ENCODE peak calls at places on chromosomes 3 and 15, in four cellular contexts. V, D, R and Q are unnamed samples.

GRCh38 chr3:194976049-194976451 is 290.4 kb downstream of the FAM43A start:
- DNase-seq in V (no peak), D (no peak), R (no peak), Q (no peak)

GRCh38 chr3:59046839-59047238 is 3.0 kb downstream of the CFAP20DC start:
- DNase-seq in R (no peak), V (no peak), D (no peak), Q (no peak)

GRCh38 chr15:65829150-65829764 is 37.2 kb upstream of the DENND4A start:
- DNase-seq in R (no peak), V (peak; percentile 40), D (no peak), Q (peak; percentile 38)

GRCh38 chr15:70339551-70340517 is 242.1 kb upstream of the TLE3 start:
- DNase-seq in R (no peak), V (no peak), D (no peak), Q (no peak)

GRCh38 chr3:85670626-85671025 is 711.8 kb downstream of the CADM2 start:
- DNase-seq in R (no peak), D (no peak), V (no peak), Q (no peak)

GRCh38 chr3:59754456-59754855 is 704.6 kb upstream of the CFAP20DC start:
- DNase-seq in R (no peak), D (no peak), V (no peak), Q (no peak)

GRCh38 chr3:5136619-5137429 is 14.7 kb downstream of the ARL8B start:
- DNase-seq in V (peak; percentile 52), D (no peak), R (no peak), Q (no peak)

GRCh38 chr15:96340611-96341464 is 10.3 kb downstream of the NR2F2 start:
- DNase-seq in R (no peak), D (no peak), V (no peak), Q (no peak)

GRCh38 chr15:58298883-58299282 is 132.9 kb upstream of the LIPC start:
- DNase-seq in R (no peak), D (no peak), V (no peak), Q (no peak)

GRCh38 chr15:90871716-90872480 is 3.5 kb downstream of the FURIN start:
- DNase-seq in V (peak; percentile 48), R (no peak), D (no peak), Q (no peak)

GRCh38 chr3:149384911-149385321 is 7.5 kb upstream of the TM4SF1 start:
- DNase-seq in R (no peak), V (no peak), D (no peak), Q (no peak)

GRCh38 chr15:54772663-54773062 is 424.1 kb downstream of the RSL24D1 start:
- DNase-seq in V (no peak), R (no peak), D (no peak), Q (no peak)

GRCh38 chr15:62758126-62758951 is 284.2 kb upstream of the TPM1 start:
- DNase-seq in V (no peak), R (no peak), D (no peak), Q (no peak)

GRCh38 chr15:87354661-87355410 is 901.7 kb downstream of the NTRK3 start:
- DNase-seq in R (no peak), V (no peak), D (no peak), Q (no peak)

GRCh38 chr15:90419738-90420487 is 31.9 kb downstream of the IQGAP1 start:
- DNase-seq in V (no peak), D (peak; percentile 19), R (no peak), Q (no peak)

GRCh38 chr3:169453256-169454059 is 210.1 kb downstream of the MECOM start:
- DNase-seq in D (no peak), V (peak; percentile 27), R (no peak), Q (no peak)

GRCh38 chr3:126987596-126987995 is 4.7 kb downstream of the PLXNA1 start:
- DNase-seq in R (no peak), D (no peak), V (no peak), Q (no peak)

GRCh38 chr3:129975332-129976090 is 991 bp downstream of the TRH start:
- DNase-seq in V (no peak), R (no peak), D (no peak), Q (no peak)

GRCh38 chr3:148453764-148454163 is 243.9 kb upstream of the AGTR1 start:
- DNase-seq in D (no peak), V (no peak), R (no peak), Q (no peak)

DNA sequence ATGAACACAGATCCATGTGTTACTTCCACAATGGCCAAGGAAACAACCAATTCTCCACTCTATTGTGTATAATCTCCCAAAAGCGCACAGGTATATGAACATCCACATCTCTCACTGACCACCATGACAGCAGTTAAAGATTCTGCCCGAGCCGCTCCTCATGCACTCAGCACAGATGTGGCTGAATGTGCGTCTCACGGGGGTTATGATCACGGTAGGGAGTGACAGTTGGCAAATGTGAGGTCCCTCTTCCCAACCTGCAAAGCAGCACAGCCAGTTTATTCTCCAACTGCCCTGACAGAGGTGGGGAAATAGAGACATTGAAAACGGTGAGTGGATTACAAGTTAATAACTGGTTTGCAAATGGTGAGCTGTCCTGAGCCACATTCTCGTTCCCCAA is 17.6 kb downstream of the FOXP1 start:
- DNase-seq in D (no peak), R (no peak), V (no peak), Q (no peak)
- TF ChIP-seq EGR1 in D (no peak), R (no peak), V (no peak), Q (no peak)

DNA sequence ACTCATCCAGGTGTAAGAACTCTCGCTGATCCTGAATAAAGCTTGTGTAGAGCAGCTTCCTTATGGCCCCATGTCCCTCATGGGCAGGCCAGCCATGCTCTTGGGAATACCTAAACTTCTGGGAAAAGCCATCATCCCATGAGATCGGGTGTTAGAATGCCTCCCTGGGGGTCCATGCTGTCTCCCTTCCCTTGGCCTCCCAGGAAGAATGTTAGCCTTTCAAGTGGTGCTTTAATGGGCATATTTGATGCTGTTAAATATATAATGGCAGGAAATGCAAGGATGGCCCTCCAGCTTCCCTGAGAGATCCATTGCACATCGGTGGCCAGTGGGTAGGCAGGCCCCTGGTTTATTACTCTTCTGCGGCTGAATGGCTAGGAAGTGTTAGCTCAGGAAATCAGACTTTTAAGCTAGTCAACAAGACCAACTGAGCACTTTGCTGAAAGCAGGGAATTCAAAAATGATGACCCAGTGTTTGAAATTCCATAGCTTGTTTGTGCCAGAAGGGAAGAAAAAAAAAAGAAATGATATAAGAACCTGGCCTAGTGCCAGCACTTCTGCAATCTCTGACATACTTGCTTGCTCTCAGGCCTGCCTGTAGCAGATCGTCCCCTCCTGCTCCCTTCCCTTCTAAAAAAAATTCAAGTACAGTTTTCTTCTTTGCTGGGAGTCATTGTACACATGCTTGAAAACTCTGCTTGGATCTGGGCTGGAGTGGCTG is 60.6 kb upstream of the LRTM1 start:
- DNase-seq in V (no peak), D (no peak), R (no peak), Q (no peak)
- TF ChIP-seq SIN3A in V (no peak), D (no peak), R (no peak), Q (no peak)

DNA sequence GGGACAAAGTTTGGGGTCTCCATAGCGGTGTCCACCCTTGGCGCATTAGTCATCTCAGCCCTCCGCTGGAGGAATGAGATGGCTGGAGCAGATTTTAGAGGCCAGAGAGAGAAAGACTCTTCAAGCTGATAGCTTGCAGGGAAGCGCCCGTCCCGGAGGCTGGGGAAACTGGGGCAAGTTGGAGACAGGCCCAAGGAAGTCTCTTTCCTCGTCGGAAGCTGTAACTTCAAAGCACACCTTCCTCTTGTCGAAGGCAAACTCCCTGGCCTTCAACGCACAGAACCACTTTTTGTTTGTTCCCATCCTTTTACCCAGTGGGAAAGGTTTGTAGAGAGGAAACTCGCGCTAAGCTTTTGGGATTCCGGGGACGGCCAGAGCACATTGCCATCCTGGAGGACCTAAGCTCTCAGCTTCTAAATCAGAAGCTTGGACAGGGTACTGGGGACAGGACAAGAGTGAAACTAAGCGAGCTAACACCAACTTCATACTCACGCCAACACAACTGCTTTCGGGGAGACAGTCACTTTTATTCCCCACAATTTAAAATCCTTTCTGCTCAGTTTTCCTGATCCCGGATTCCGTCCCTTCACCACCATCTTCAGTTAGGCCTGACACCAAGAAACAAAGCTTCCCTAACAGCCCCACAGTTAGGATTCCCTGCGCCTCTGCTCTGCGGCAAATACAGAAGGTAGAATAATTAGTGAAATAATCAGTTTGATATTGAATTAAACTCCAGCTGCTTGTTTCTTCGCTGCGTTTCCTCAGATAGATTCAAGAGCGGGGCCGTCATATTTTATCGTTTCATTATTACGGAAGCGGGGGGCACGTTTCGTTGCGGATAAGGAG is 1.1 kb upstream of the EOMES start:
- DNase-seq in V (no peak), R (no peak), D (no peak), Q (no peak)
- TF ChIP-seq EZH2 in V (no peak), R (no peak), D (no peak), Q (no peak)

GRCh38 chr3:21673393-21673792 is 77.6 kb downstream of the ZNF385D start:
- DNase-seq in R (no peak), D (no peak), V (no peak), Q (no peak)
- TF ChIP-seq EGR1 in R (no peak), D (no peak), V (no peak), Q (no peak)

DNA sequence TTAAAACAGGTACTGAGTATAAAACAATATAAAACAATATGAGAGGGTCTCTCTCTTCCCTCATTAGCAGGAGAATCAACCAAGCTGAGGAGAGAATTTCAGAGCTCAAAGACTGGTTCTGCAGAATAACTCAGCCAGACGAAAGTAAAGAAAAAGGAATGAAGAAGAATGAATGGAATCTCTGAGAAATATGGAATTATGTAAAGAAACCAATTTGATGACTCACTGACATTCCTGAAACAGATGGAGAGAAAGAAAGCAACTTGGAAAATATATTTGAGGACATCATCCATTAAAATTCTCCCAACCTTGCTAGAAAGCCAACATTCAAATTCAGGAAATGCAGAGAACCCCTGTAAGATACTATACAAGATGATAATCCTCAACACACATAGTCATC is 630.9 kb downstream of the PYDC2 start:
- DNase-seq in V (no peak), D (no peak), R (no peak), Q (no peak)
- TF ChIP-seq SIN3A in V (no peak), D (no peak), R (no peak), Q (no peak)

DNA sequence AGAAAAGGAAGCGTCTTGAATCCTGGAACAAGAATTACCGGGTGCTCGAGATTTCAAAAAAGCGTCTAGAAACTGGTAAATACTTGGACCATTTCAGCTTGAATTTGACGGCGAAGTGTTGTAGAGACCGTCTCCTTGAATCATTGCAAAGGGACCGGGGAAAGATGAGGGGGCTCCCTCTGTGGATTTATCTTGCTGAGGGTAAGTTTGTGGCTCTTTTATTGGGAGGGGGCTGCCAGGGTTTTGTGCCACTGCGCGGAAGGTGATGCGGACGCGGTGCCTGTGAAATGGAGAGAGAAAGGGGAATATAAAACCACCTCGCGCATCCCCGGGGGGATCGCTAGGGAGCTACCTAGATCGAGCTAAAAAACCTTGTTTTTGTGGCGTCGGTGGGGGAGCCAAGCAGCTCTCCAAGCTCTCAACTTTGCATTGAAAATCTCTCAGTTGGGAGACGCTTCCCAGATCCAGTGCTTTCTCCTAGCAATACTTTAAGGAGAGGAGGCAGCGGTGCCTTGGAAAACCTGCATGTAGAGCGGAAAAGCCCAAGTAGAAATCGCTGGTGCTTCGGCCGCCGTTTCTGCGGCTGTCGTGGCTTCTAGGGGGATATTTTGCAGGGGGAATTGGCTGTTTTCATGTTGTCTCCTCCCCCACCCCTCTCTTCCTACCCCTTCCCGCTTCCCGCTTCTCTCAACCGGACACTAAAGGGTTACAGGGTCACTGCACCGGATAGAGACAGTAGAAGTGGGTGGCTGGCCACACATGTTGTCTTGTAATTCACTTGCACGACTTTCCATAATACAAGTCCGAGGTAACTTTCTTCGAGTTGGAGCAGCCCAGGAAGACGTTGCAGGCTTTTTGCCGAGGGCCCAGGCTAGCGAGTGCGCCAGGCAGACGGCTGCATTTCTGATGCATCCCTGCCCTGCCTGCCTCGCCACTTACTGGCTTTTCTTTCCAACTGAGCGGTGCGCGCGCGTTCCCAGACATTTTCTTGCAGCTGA is 187.6 kb downstream of the NLGN1 start:
- DNase-seq in R (no peak), V (no peak), D (no peak), Q (no peak)
- TF ChIP-seq EZH2 in R (no peak), V (no peak), D (no peak), Q (no peak)